ENCODE peak calls at places on chromosomes 5 and 9, in seven cellular contexts. Z, B, S, F, Y, Q and T are unnamed samples.

GRCh38 chr5:85170183-85170582 is 785.5 kb upstream of the EDIL3 start:
- DNase-seq in Z (no peak), B (no peak), S (no peak), F (no peak), Y (no peak), Q (peak), T (no peak)

GRCh38 chr5:181076920-181077319 is 36.9 kb downstream of the BTNL9 start:
- DNase-seq in Z (no peak), B (no peak), S (no peak), F (no peak), Y (no peak), Q (no peak), T (no peak)

GRCh38 chr9:112764837-112765236 is 14.3 kb downstream of the SNX30 start:
- DNase-seq in Z (no peak), B (no peak), S (no peak), F (no peak), Y (no peak), Q (no peak), T (peak)

GRCh38 chr9:124001865-124002525 is 9.6 kb upstream of the LHX2 start:
- DNase-seq in Z (no peak), B (no peak), S (no peak), F (no peak), Y (no peak), Q (no peak), T (no peak)

GRCh38 chr9:91882628-91883027 is 67.4 kb downstream of the ROR2 start:
- DNase-seq in Z (no peak), B (no peak), S (no peak), F (no peak), Y (no peak), Q (no peak), T (no peak)

GRCh38 chr5:156396830-156397081 is 69.8 kb downstream of the SGCD start:
- DNase-seq in Z (no peak), B (no peak), S (no peak), F (no peak), Y (no peak), Q (no peak), T (peak)

GRCh38 chr5:1743061-1743768 is 56.4 kb downstream of the MRPL36 start:
- DNase-seq in Z (no peak), B (no peak), S (no peak), F (no peak), Y (no peak), Q (no peak), T (no peak)

GRCh38 chr5:157148734-157149615 is 6.3 kb upstream of the MED7 start:
- DNase-seq in Z (peak), B (peak), S (peak), F (peak), Y (peak), Q (peak), T (peak)

GRCh38 chr5:132497488-132497997 is 7.0 kb upstream of the IRF1 start:
- DNase-seq in Z (peak), B (peak), S (peak), F (no peak), Y (peak), Q (no peak), T (peak)

GRCh38 chr5:118637947-118638670 is 350.2 kb downstream of the DTWD2 start:
- DNase-seq in Z (no peak), B (no peak), S (no peak), F (no peak), Y (no peak), Q (no peak), T (no peak)

GRCh38 chr9:72995131-72996024 is 42.5 kb upstream of the ALDH1A1 start:
- DNase-seq in Z (no peak), B (no peak), S (no peak), F (no peak), Y (no peak), Q (no peak), T (no peak)

GRCh38 chr5:112576298-112576925 is 157.3 kb upstream of the EPB41L4A start:
- DNase-seq in Z (no peak), B (no peak), S (no peak), F (no peak), Y (no peak), Q (no peak), T (no peak)

GRCh38 chr5:154866841-154867240 is 8.4 kb downstream of the CNOT8 start:
- DNase-seq in Z (peak), B (no peak), S (no peak), F (no peak), Y (no peak), Q (no peak), T (no peak)

GRCh38 chr5:99878830-99879229 is 656.3 kb upstream of the FAM174A start:
- DNase-seq in Z (no peak), B (no peak), S (no peak), F (no peak), Y (no peak), Q (no peak), T (no peak)

GRCh38 chr5:175682664-175683063 is 24.8 kb downstream of the HRH2 start:
- DNase-seq in Z (no peak), B (no peak), S (no peak), F (no peak), Y (no peak), Q (no peak), T (no peak)

GRCh38 chr5:15008476-15008875 is 136.9 kb upstream of the ANKH start:
- DNase-seq in Z (peak), B (peak), S (peak), F (no peak), Y (peak), Q (no peak), T (peak)

GRCh38 chr5:90528704-90529233 is 615 bp downstream of the LYSMD3 start:
- DNase-seq in Z (peak), B (no peak), S (peak), F (no peak), Y (peak), Q (peak), T (peak)

GRCh38 chr5:142316051-142316450 is 8.8 kb downstream of the SPRY4 start:
- DNase-seq in Z (peak), B (no peak), S (no peak), F (no peak), Y (peak), Q (peak), T (no peak)

GRCh38 chr5:104928906-104929520 is 1366.4 kb upstream of the NUDT12 start:
- DNase-seq in Z (no peak), B (no peak), S (no peak), F (no peak), Y (no peak), Q (no peak), T (no peak)

GRCh38 chr9:92522983-92523970 is 12.5 kb downstream of the ECM2 start:
- DNase-seq in Z (no peak), B (no peak), S (no peak), F (no peak), Y (no peak), Q (no peak), T (peak)

GRCh38 chr5:155587458-155587857 is 573.9 kb downstream of the KIF4B start:
- DNase-seq in Z (no peak), B (no peak), S (no peak), F (no peak), Y (no peak), Q (peak), T (no peak)

GRCh38 chr5:139100825-139101224 is 97.3 kb downstream of the SIL1 start:
- DNase-seq in Z (peak), B (peak), S (peak), F (no peak), Y (peak), Q (no peak), T (peak)

GRCh38 chr9:34370335-34370969 is 6.2 kb downstream of the MYORG start:
- DNase-seq in Z (no peak), B (no peak), S (no peak), F (no peak), Y (no peak), Q (no peak), T (no peak)

GRCh38 chr5:120564013-120564412 is 99.9 kb downstream of the PRR16 start:
- DNase-seq in Z (no peak), B (no peak), S (no peak), F (peak), Y (no peak), Q (no peak), T (no peak)

GRCh38 chr5:180673371-180674252 is 24.2 kb upstream of the FLT4 start:
- DNase-seq in Z (no peak), B (no peak), S (no peak), F (no peak), Y (no peak), Q (no peak), T (peak)

GRCh38 chr9:125440411-125440810 is 178.8 kb downstream of the GAPVD1 start:
- DNase-seq in Z (no peak), B (no peak), S (no peak), F (no peak), Y (no peak), Q (no peak), T (no peak)

GRCh38 chr5:160657622-160658458 is 194.2 kb downstream of the ATP10B start:
- DNase-seq in Z (no peak), B (no peak), S (no peak), F (no peak), Y (no peak), Q (no peak), T (no peak)

GRCh38 chr5:93789173-93790070 is 48.0 kb upstream of the POU5F2 start:
- DNase-seq in Z (peak), B (peak), S (peak), F (no peak), Y (peak), Q (no peak), T (peak)

GRCh38 chr5:30525353-30525752 is 668.1 kb upstream of the CDH6 start:
- DNase-seq in Z (no peak), B (no peak), S (no peak), F (no peak), Y (no peak), Q (no peak), T (no peak)

GRCh38 chr9:92671323-92671722 is 1.4 kb upstream of the IPPK start:
- DNase-seq in Z (peak), B (peak), S (peak), F (no peak), Y (peak), Q (no peak), T (peak)

GRCh38 chr5:151079838-151080619 is 805 bp downstream of the TNIP1 start:
- DNase-seq in Z (peak), B (peak), S (peak), F (no peak), Y (peak), Q (no peak), T (no peak)

GRCh38 chr5:151076616-151077015 is 4.2 kb downstream of the TNIP1 start:
- DNase-seq in Z (no peak), B (no peak), S (no peak), F (no peak), Y (no peak), Q (no peak), T (no peak)

GRCh38 chr5:151080620-151081425 is at the start of gene TNIP1:
- DNase-seq in Z (peak), B (peak), S (peak), F (peak), Y (peak), Q (peak), T (peak)

GRCh38 chr5:151077419-151077818 is 3.4 kb downstream of the TNIP1 start:
- DNase-seq in Z (no peak), B (no peak), S (no peak), F (no peak), Y (no peak), Q (no peak), T (no peak)

GRCh38 chr5:151078490-151079262 is 2.2 kb downstream of the TNIP1 start:
- DNase-seq in Z (no peak), B (no peak), S (no peak), F (no peak), Y (no peak), Q (no peak), T (no peak)
- H3K9ac ChIP-seq in Z (no peak), B (peak), S (peak), F (no peak), Y (no peak), Q (no peak), T (no peak)

DNA sequence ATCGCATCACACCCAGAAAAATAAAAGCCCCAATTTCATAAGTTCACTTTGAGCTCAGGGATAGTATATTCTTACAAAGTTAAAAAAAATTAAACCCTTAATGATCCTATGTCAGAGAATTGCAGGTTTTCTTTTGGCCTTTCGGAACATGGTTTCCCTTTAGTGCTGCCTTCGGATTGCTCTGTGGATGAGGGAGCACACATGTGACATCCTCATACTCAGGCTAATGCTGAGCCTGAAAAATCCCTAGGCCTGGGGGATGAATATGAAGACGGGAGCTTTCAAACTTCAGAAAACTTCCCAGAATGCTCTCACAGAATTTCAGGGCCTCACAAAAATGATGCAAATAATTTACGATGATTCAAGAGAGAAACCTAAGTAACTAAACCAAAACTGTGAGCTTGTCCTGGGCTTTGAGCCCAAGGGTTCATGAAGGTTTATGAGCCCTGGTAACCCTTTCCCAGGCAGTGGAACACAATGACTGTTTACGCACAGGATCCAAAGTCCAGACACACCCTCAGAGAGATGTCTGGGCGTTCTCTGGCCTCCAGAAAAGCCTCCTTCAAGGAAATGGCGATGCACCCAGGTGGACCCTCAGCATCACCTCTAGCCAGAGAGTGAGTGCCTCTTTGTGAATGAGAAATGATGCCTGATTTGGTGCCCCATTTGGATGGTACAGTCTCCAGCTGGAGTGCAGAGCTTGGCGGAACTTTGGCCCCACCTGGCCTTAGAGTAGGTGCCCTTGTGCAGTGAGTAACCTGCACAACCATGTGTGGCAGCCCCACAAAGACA is 145.4 kb downstream of the ENTREP1 start:
- DNase-seq in Z (no peak), B (no peak), S (no peak), F (no peak), Y (no peak), Q (no peak), T (no peak)
- H3K9ac ChIP-seq in Z (no peak), B (no peak), S (no peak), F (no peak), Y (no peak), Q (no peak), T (no peak)

DNA sequence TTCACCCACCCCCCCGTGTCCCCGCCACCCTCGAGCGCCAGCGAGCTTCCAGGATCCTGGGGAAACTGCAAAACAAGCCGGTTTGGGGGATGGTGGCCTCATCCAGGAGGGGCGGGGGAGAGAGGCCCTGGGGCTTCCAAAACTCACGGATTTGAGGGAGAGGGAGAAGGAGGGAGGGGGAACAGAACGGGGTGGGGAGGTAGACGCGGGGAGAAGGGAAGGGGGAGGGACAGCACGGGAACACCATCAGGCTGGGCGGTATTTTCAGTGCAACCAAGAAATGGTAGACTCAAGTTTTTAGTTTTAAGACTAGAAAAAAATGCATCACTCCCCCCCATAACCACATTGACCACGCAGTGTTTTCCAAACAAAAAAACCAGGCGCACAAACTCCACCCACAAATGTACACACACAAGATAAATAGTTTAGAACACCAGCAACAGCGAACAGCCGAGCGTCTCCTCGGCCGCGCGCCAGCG is 1.4 kb downstream of the NRARP start:
- DNase-seq in Z (no peak), B (no peak), S (no peak), F (no peak), Y (peak), Q (no peak), T (no peak)
- H3K9ac ChIP-seq in Z (no peak), B (peak), S (peak), F (peak), Y (no peak), Q (no peak), T (no peak)

GRCh38 chr9:132146015-132146414 is 15.8 kb upstream of the NTNG2 start:
- DNase-seq in Z (no peak), B (no peak), S (no peak), F (no peak), Y (no peak), Q (no peak), T (no peak)

GRCh38 chr9:132146575-132146974 is 15.3 kb upstream of the NTNG2 start:
- DNase-seq in Z (no peak), B (no peak), S (no peak), F (no peak), Y (no peak), Q (no peak), T (no peak)

GRCh38 chr9:132150256-132150655 is 11.6 kb upstream of the NTNG2 start:
- DNase-seq in Z (no peak), B (no peak), S (no peak), F (no peak), Y (no peak), Q (no peak), T (no peak)

GRCh38 chr9:132147331-132147730 is 14.5 kb upstream of the NTNG2 start:
- DNase-seq in Z (no peak), B (no peak), S (no peak), F (no peak), Y (no peak), Q (no peak), T (no peak)

DNA sequence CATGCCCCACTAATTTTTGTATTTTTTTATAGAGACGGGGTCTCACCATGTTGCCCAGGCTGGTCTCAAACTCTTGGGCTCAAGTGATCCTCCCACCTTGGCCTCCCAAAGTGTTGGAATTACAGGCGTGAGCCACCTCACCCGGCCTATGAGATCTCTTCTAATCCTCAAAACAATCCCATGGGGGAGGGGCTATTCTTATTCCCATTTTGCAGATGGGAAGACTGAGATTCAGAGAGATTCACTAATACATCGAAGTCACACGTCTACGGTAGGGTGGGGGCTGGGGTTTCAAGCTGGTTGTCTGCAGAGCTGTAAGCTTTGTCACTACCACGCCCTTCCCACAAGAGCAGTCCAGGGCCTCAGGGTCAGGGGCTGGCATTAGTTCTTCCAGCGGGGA is 14.0 kb upstream of the NTNG2 start:
- DNase-seq in Z (no peak), B (no peak), S (no peak), F (no peak), Y (no peak), Q (no peak), T (no peak)
- H3K9ac ChIP-seq in Z (no peak), B (no peak), S (no peak), F (no peak), Y (no peak), Q (no peak), T (no peak)

GRCh38 chr5:72183231-72183630 is 76.0 kb downstream of the MAP1B start:
- DNase-seq in Z (no peak), B (no peak), S (no peak), F (peak), Y (no peak), Q (no peak), T (no peak)

GRCh38 chr5:72178910-72179815 is 71.9 kb downstream of the MAP1B start:
- DNase-seq in Z (peak), B (peak), S (peak), F (peak), Y (peak), Q (no peak), T (no peak)

GRCh38 chr5:72177538-72177937 is 70.3 kb downstream of the MAP1B start:
- DNase-seq in Z (no peak), B (no peak), S (no peak), F (no peak), Y (no peak), Q (no peak), T (no peak)

GRCh38 chr5:72180925-72181324 is 73.7 kb downstream of the MAP1B start:
- DNase-seq in Z (no peak), B (no peak), S (no peak), F (no peak), Y (peak), Q (no peak), T (no peak)

GRCh38 chr5:72179816-72180440 is 72.7 kb downstream of the MAP1B start:
- DNase-seq in Z (no peak), B (peak), S (no peak), F (no peak), Y (no peak), Q (no peak), T (no peak)
- H3K9ac ChIP-seq in Z (peak), B (peak), S (peak), F (no peak), Y (peak), Q (no peak), T (no peak)

DNA sequence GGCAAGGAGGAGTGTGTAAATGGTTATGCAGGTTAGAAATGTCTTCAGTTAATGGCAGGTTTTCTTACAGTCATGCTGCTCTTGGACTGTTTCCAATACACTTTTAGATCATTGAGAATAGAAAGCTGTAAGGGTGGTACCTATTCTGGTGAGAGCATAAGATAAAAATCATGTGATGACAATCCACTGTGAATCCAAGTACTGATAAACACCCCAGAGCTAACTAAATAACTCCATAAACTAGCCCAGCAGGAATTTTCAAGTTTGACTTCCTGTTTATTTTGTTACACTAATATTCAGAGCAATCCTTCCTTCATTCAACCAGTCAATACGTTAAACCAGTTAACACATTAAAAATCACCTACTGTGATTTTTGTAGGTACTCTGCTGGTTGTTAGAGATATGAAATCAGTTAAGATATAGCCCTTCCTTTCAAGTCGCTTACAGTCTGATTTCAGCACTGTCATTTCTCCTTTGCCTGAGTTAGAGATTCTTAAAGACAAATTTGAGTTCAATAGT is 22.6 kb downstream of the VCAN start:
- DNase-seq in Z (no peak), B (peak), S (no peak), F (no peak), Y (no peak), Q (no peak), T (no peak)
- H3K9ac ChIP-seq in Z (no peak), B (no peak), S (no peak), F (no peak), Y (no peak), Q (no peak), T (no peak)

GRCh38 chr5:122559676-122560075 is 215.2 kb upstream of the SNX2 start:
- DNase-seq in Z (no peak), B (no peak), S (peak), F (no peak), Y (no peak), Q (no peak), T (no peak)
- H3K9ac ChIP-seq in Z (no peak), B (no peak), S (no peak), F (no peak), Y (no peak), Q (no peak), T (no peak)